ENCODE peak calls at places on chromosomes 3 and 15, in ten cellular contexts. One of them, this sample, is unnamed.

GRCh38 chr3:33438284-33438668 is 1.9 kb downstream of the UBP1 start:
- DNase-seq in testis: no peak
- DNase-seq in HCT116: no peak
- DNase-seq in spleen: no peak
- DNase-seq in upper lobe of left lung: no peak
- DNase-seq in upper lobe of right lung: no peak
- DNase-seq in dorsolateral prefrontal cortex: no peak
- DNase-seq in cardiac muscle cell: peak; percentile 12
- DNase-seq in gastrocnemius medialis: no peak
- DNase-seq in AG04450: no peak
- DNase-seq in this sample: no peak

GRCh38 chr3:11964553-11964952 is 39.6 kb upstream of the SYN2 start:
- DNase-seq in testis: no peak
- DNase-seq in HCT116: no peak
- DNase-seq in spleen: no peak
- DNase-seq in upper lobe of left lung: no peak
- DNase-seq in upper lobe of right lung: no peak
- DNase-seq in dorsolateral prefrontal cortex: no peak
- DNase-seq in cardiac muscle cell: no peak
- DNase-seq in gastrocnemius medialis: no peak
- DNase-seq in AG04450: no peak
- DNase-seq in this sample: no peak

GRCh38 chr15:52652984-52653383 is 26.2 kb downstream of the ATOSA start:
- DNase-seq in testis: no peak
- DNase-seq in HCT116: no peak
- DNase-seq in spleen: no peak
- DNase-seq in upper lobe of left lung: no peak
- DNase-seq in upper lobe of right lung: no peak
- DNase-seq in dorsolateral prefrontal cortex: no peak
- DNase-seq in cardiac muscle cell: peak; percentile 5
- DNase-seq in gastrocnemius medialis: no peak
- DNase-seq in AG04450: peak; percentile 72
- DNase-seq in this sample: peak; percentile 44

GRCh38 chr15:99692825-99693224 is 40.4 kb downstream of the LYSMD4 start:
- DNase-seq in testis: no peak
- DNase-seq in HCT116: no peak
- DNase-seq in spleen: no peak
- DNase-seq in upper lobe of left lung: no peak
- DNase-seq in upper lobe of right lung: no peak
- DNase-seq in dorsolateral prefrontal cortex: no peak
- DNase-seq in cardiac muscle cell: no peak
- DNase-seq in gastrocnemius medialis: no peak
- DNase-seq in AG04450: no peak
- DNase-seq in this sample: no peak

GRCh38 chr3:166274342-166274741 is 437.1 kb upstream of the BCHE start:
- DNase-seq in testis: no peak
- DNase-seq in HCT116: no peak
- DNase-seq in spleen: no peak
- DNase-seq in upper lobe of left lung: no peak
- DNase-seq in upper lobe of right lung: no peak
- DNase-seq in dorsolateral prefrontal cortex: no peak
- DNase-seq in cardiac muscle cell: no peak
- DNase-seq in gastrocnemius medialis: no peak
- DNase-seq in AG04450: no peak
- DNase-seq in this sample: no peak

GRCh38 chr15:36988947-36989346 is 111.4 kb downstream of the MEIS2 start:
- DNase-seq in testis: no peak
- DNase-seq in HCT116: no peak
- DNase-seq in spleen: no peak
- DNase-seq in upper lobe of left lung: no peak
- DNase-seq in upper lobe of right lung: no peak
- DNase-seq in dorsolateral prefrontal cortex: no peak
- DNase-seq in cardiac muscle cell: no peak
- DNase-seq in gastrocnemius medialis: no peak
- DNase-seq in AG04450: no peak
- DNase-seq in this sample: no peak

GRCh38 chr3:173748140-173748539 is 350.6 kb downstream of the NLGN1 start:
- DNase-seq in testis: no peak
- DNase-seq in HCT116: no peak
- DNase-seq in spleen: no peak
- DNase-seq in upper lobe of left lung: no peak
- DNase-seq in upper lobe of right lung: no peak
- DNase-seq in dorsolateral prefrontal cortex: no peak
- DNase-seq in cardiac muscle cell: no peak
- DNase-seq in gastrocnemius medialis: no peak
- DNase-seq in AG04450: no peak
- DNase-seq in this sample: no peak

GRCh38 chr15:46091860-46092450 is 457.1 kb downstream of the SQOR start:
- DNase-seq in testis: peak; percentile 67
- DNase-seq in HCT116: peak; percentile 4
- DNase-seq in spleen: no peak
- DNase-seq in upper lobe of left lung: no peak
- DNase-seq in upper lobe of right lung: no peak
- DNase-seq in dorsolateral prefrontal cortex: no peak
- DNase-seq in cardiac muscle cell: peak; percentile 53
- DNase-seq in gastrocnemius medialis: no peak
- DNase-seq in AG04450: peak; percentile 4
- DNase-seq in this sample: no peak

GRCh38 chr3:194973366-194974000 is 287.8 kb downstream of the FAM43A start:
- DNase-seq in testis: no peak
- DNase-seq in HCT116: no peak
- DNase-seq in spleen: no peak
- DNase-seq in upper lobe of left lung: no peak
- DNase-seq in upper lobe of right lung: no peak
- DNase-seq in dorsolateral prefrontal cortex: no peak
- DNase-seq in cardiac muscle cell: no peak
- DNase-seq in gastrocnemius medialis: no peak
- DNase-seq in AG04450: no peak
- DNase-seq in this sample: no peak
- TF ChIP-seq CTCF in testis: no peak
- TF ChIP-seq CTCF in HCT116: no peak
- TF ChIP-seq CTCF in spleen: no peak
- TF ChIP-seq CTCF in upper lobe of left lung: no peak
- TF ChIP-seq CTCF in upper lobe of right lung: no peak
- TF ChIP-seq CTCF in dorsolateral prefrontal cortex: no peak
- TF ChIP-seq CTCF in cardiac muscle cell: no peak
- TF ChIP-seq CTCF in gastrocnemius medialis: no peak
- TF ChIP-seq CTCF in AG04450: no peak
- TF ChIP-seq CTCF in this sample: no peak

GRCh38 chr3:172042136-172042535 is 2.8 kb downstream of the FNDC3B start:
- DNase-seq in testis: no peak
- DNase-seq in HCT116: no peak
- DNase-seq in spleen: no peak
- DNase-seq in upper lobe of left lung: no peak
- DNase-seq in upper lobe of right lung: no peak
- DNase-seq in dorsolateral prefrontal cortex: no peak
- DNase-seq in cardiac muscle cell: no peak
- DNase-seq in gastrocnemius medialis: no peak
- DNase-seq in AG04450: no peak
- DNase-seq in this sample: no peak
- H3K4me3 ChIP-seq in testis: no peak overlapping the region
- H3K4me3 ChIP-seq in HCT116: no peak overlapping the region
- H3K4me3 ChIP-seq in spleen: peak overlapping the region; percentile 94
- H3K4me3 ChIP-seq in upper lobe of left lung: peak overlapping the region; percentile 90
- H3K4me3 ChIP-seq in upper lobe of right lung: peak overlapping the region; percentile 96
- H3K4me3 ChIP-seq in dorsolateral prefrontal cortex: no peak overlapping the region
- H3K4me3 ChIP-seq in cardiac muscle cell: peak overlapping the region; percentile 88
- H3K4me3 ChIP-seq in gastrocnemius medialis: peak overlapping the region; percentile 94
- H3K4me3 ChIP-seq in AG04450: peak overlapping the region; percentile 79
- H3K4me3 ChIP-seq in this sample: peak overlapping the region; percentile 89

DNA sequence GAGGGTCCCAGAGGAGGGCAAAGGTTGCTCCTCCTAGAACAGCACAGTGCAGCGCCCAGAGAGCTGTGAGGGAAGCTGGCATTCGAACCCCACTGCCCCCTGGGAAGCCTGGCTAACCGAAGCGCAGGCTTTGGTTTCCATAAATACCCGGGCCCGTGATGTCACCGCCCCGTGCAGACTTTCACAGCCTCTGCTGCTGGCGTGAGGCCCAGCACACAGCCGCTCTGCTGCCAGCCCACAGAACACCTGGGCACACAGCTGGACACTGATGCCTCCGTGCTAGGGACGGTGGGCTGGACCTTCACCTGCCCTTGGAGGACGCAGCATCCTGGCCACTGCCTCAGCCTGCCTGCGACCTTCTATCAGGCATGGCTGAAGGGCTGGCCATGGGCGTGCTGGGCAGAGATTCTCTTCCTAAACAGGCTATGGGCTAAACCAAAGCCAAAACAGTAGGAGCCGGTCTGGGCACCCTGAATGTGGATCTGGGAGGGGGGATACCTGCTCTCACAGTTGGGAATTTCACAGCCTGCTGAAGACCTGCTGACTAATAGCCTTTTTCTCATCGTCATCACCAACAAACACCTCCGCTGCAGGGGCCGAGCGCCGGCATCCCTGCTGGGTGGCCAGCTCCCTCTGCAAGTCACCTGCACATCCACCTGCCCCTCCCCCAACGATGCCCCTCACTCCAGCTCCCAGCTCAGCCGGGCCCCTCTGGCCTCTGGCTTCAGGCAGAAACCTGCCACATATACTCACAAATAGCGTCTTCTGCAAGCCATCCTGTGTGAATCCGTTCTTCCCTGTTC is 789 bp downstream of the IQSEC1 start:
- DNase-seq in testis: no peak
- DNase-seq in HCT116: no peak
- DNase-seq in spleen: peak; percentile 90
- DNase-seq in upper lobe of left lung: no peak
- DNase-seq in upper lobe of right lung: no peak
- DNase-seq in dorsolateral prefrontal cortex: peak; percentile 78
- DNase-seq in cardiac muscle cell: no peak
- DNase-seq in gastrocnemius medialis: peak; percentile 47
- DNase-seq in AG04450: no peak
- DNase-seq in this sample: no peak
- H3K27me3 ChIP-seq in testis: no peaks in the 10 kb centered on the region
- H3K27me3 ChIP-seq in HCT116: peaks cover 22% of the 10 kb centered on the region
- H3K27me3 ChIP-seq in spleen: peaks cover 48% of the 10 kb centered on the region
- H3K27me3 ChIP-seq in upper lobe of left lung: peaks cover 21% of the 10 kb centered on the region
- H3K27me3 ChIP-seq in upper lobe of right lung: peaks cover 30% of the 10 kb centered on the region
- H3K27me3 ChIP-seq in dorsolateral prefrontal cortex: no peaks in the 10 kb centered on the region
- H3K27me3 ChIP-seq in cardiac muscle cell: peaks cover 61% of the 10 kb centered on the region
- H3K27me3 ChIP-seq in gastrocnemius medialis: peaks cover 21% of the 10 kb centered on the region
- H3K27me3 ChIP-seq in AG04450: peaks cover 43% of the 10 kb centered on the region
- H3K27me3 ChIP-seq in this sample: peaks cover 34% of the 10 kb centered on the region

DNA sequence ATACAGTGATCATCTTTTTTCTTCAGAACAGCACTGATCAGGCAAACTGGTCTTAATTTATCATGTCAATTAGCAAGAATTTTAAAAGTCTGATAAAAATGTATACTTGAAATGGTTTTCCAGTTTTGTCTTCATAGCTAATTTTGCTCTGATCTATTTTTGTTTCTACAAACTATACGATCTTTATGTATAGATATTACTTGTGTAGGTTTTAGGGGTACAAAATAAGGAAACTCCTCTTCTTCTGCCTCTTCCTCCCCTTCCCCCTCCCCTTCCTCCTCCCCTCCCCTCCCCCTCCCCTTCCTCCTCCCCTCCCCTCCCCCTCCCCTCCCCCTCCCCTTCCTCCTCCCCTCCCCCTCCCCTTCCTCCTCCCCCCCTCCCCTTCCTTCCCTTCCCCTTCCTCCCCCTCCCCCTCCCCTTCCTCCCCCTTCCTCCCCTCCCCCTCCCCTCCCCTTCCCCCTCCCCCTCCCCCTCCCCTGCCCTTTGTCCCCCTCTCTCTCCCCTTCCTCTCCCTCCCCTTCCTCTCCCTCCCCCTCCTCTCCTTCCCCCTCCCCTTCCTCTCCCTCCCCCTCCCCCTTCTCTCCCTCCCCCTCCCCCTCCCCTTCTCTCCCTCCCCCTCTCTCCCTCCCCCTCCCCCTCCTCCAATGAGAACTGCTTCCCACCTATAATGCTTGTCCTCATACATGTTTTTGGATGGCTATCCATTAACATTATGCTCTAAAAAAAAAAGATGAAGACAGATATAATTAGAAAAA is 110.0 kb downstream of the PIK3R4 start:
- DNase-seq in testis: no peak
- DNase-seq in HCT116: no peak
- DNase-seq in spleen: no peak
- DNase-seq in upper lobe of left lung: no peak
- DNase-seq in upper lobe of right lung: no peak
- DNase-seq in dorsolateral prefrontal cortex: no peak
- DNase-seq in cardiac muscle cell: no peak
- DNase-seq in gastrocnemius medialis: no peak
- DNase-seq in AG04450: no peak
- DNase-seq in this sample: no peak
- TF ChIP-seq CTCF in testis: no peak
- TF ChIP-seq CTCF in HCT116: no peak
- TF ChIP-seq CTCF in spleen: no peak
- TF ChIP-seq CTCF in upper lobe of left lung: no peak
- TF ChIP-seq CTCF in upper lobe of right lung: no peak
- TF ChIP-seq CTCF in dorsolateral prefrontal cortex: no peak
- TF ChIP-seq CTCF in cardiac muscle cell: no peak
- TF ChIP-seq CTCF in gastrocnemius medialis: no peak
- TF ChIP-seq CTCF in AG04450: no peak
- TF ChIP-seq CTCF in this sample: no peak

DNA sequence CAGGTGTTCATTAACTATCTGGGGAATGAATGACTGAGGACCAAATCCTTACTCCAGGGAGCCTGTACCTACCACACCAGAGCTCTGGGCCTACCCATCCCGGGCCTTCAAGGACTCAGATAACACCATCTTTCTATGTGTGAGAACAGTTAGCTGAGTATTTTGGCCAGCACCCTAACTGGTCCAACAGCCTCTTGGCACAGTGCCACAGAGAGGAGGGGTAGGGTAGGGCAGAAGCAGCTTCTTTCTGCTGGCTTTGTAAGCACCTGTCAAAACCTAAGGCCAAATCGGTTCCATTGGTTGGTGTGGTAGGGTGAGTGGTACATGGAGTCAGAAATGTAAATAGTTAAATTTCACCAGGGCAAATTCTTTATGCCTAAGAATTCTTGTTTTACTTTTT is 26.7 kb downstream of the ISL2 start:
- DNase-seq in testis: no peak
- DNase-seq in HCT116: no peak
- DNase-seq in spleen: no peak
- DNase-seq in upper lobe of left lung: no peak
- DNase-seq in upper lobe of right lung: no peak
- DNase-seq in dorsolateral prefrontal cortex: no peak
- DNase-seq in cardiac muscle cell: no peak
- DNase-seq in gastrocnemius medialis: no peak
- DNase-seq in AG04450: no peak
- DNase-seq in this sample: no peak
- H3K4me3 ChIP-seq in testis: no peak overlapping the region
- H3K4me3 ChIP-seq in HCT116: no peak overlapping the region
- H3K4me3 ChIP-seq in spleen: no peak overlapping the region
- H3K4me3 ChIP-seq in upper lobe of left lung: no peak overlapping the region
- H3K4me3 ChIP-seq in upper lobe of right lung: no peak overlapping the region
- H3K4me3 ChIP-seq in dorsolateral prefrontal cortex: no peak overlapping the region
- H3K4me3 ChIP-seq in cardiac muscle cell: no peak overlapping the region
- H3K4me3 ChIP-seq in gastrocnemius medialis: no peak overlapping the region
- H3K4me3 ChIP-seq in AG04450: no peak overlapping the region
- H3K4me3 ChIP-seq in this sample: no peak overlapping the region

DNA sequence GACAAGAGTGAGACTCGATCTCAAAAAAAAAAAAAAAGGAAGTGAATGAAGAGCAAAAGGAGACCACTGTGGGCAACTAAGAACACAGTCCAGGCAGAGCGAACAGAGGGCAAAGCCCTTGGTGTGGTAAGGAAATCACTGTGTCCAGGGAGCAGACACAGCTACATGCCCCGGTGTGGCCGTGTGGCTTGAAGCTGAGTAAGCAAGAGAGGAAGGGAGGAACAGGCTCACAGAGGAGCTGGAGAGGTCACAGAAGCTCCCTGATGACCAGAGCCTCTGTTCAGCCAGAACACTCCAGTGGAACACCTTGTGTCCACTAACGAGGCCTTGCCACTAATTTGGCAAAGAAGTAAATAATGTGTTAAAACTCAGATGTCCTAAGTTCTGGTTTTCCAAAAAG is 60.6 kb upstream of the GATA2 start:
- DNase-seq in testis: no peak
- DNase-seq in HCT116: no peak
- DNase-seq in spleen: no peak
- DNase-seq in upper lobe of left lung: no peak
- DNase-seq in upper lobe of right lung: peak; percentile 30
- DNase-seq in dorsolateral prefrontal cortex: no peak
- DNase-seq in cardiac muscle cell: no peak
- DNase-seq in gastrocnemius medialis: no peak
- DNase-seq in AG04450: no peak
- DNase-seq in this sample: no peak
- H3K27me3 ChIP-seq in testis: no peaks in the 10 kb centered on the region
- H3K27me3 ChIP-seq in HCT116: no peaks in the 10 kb centered on the region
- H3K27me3 ChIP-seq in spleen: peaks cover 76% of the 10 kb centered on the region
- H3K27me3 ChIP-seq in upper lobe of left lung: peaks cover 14% of the 10 kb centered on the region
- H3K27me3 ChIP-seq in upper lobe of right lung: peaks cover 24% of the 10 kb centered on the region
- H3K27me3 ChIP-seq in dorsolateral prefrontal cortex: peaks cover 47% of the 10 kb centered on the region
- H3K27me3 ChIP-seq in cardiac muscle cell: peaks cover 37% of the 10 kb centered on the region
- H3K27me3 ChIP-seq in gastrocnemius medialis: peaks cover 28% of the 10 kb centered on the region
- H3K27me3 ChIP-seq in AG04450: peaks cover 18% of the 10 kb centered on the region
- H3K27me3 ChIP-seq in this sample: no peaks in the 10 kb centered on the region